ENCODE peak calls at places on chromosomes 13 and 19, in seven cellular contexts. S, D, A, F, G, E and X are unnamed samples.

GRCh38 chr13:29502391-29503008 is 93.0 kb downstream of the SLC7A1 start:
- DNase-seq in F (no peak), S (no peak), E (no peak), A (no peak), D (no peak), G (no peak), X (no peak)

GRCh38 chr13:111050539-111050879 is 64.6 kb upstream of the ARHGEF7 start:
- DNase-seq in F (peak), A (no peak), S (no peak), E (no peak), D (no peak), G (no peak), X (no peak)

GRCh38 chr13:86383151-86383550 is 583.9 kb upstream of the SLITRK6 start:
- DNase-seq in G (no peak), A (no peak), S (no peak), D (no peak), F (no peak), E (no peak), X (no peak)

GRCh38 chr19:1027953-1028902 is 1.8 kb downstream of the CNN2 start:
- DNase-seq in A (peak), E (no peak), F (peak), G (no peak), D (peak), S (peak), X (no peak)

GRCh38 chr13:24214528-24214927 is 54.0 kb downstream of the SPATA13 start:
- DNase-seq in G (no peak), F (no peak), A (no peak), D (no peak), E (no peak), S (no peak), X (no peak)

GRCh38 chr13:39935155-39935554 is 279.7 kb downstream of the COG6 start:
- DNase-seq in S (no peak), F (no peak), A (no peak), G (no peak), E (no peak), D (no peak), X (no peak)

GRCh38 chr13:43785166-43785680 is 1.5 kb downstream of the ENOX1 start:
- DNase-seq in E (no peak), D (no peak), G (no peak), F (no peak), A (peak), S (no peak), X (no peak)

GRCh38 chr19:9881720-9882119 is 46.6 kb downstream of the PIN1 start:
- DNase-seq in S (peak), D (no peak), G (no peak), F (no peak), E (no peak), A (no peak), X (no peak)

GRCh38 chr13:28655566-28655965 is 3.4 kb upstream of the POMP start:
- DNase-seq in A (no peak), G (no peak), F (no peak), S (peak), E (no peak), D (peak), X (no peak)

GRCh38 chr19:14516746-14517438 is 1.3 kb downstream of the DNAJB1 start:
- DNase-seq in A (peak), G (no peak), E (no peak), D (no peak), S (peak), F (no peak), X (no peak)

GRCh38 chr13:51806571-51806970 is 2.6 kb upstream of the DHRS12 start:
- DNase-seq in G (no peak), S (peak), D (peak), F (no peak), E (no peak), A (peak), X (no peak)

GRCh38 chr13:40060318-40061007 is 405.0 kb downstream of the COG6 start:
- DNase-seq in S (peak), G (no peak), D (peak), A (no peak), E (no peak), F (no peak), X (no peak)

GRCh38 chr19:29396925-29397324 is 128.9 kb upstream of the VSTM2B start:
- DNase-seq in A (no peak), G (no peak), E (no peak), F (no peak), S (no peak), D (no peak), X (no peak)

GRCh38 chr13:86082116-86082515 is 282.9 kb upstream of the SLITRK6 start:
- DNase-seq in A (no peak), E (no peak), S (no peak), G (no peak), F (no peak), D (peak), X (no peak)

GRCh38 chr19:34676697-34677385 is at the start of gene SCGB2B2:
- DNase-seq in A (no peak), E (peak), F (peak), G (no peak), S (no peak), D (no peak), X (peak)

GRCh38 chr13:111380431-111380830 is 60.0 kb downstream of the TEX29 start:
- DNase-seq in G (no peak), F (no peak), E (no peak), A (no peak), S (no peak), D (no peak), X (no peak)

GRCh38 chr19:8065489-8066261 is 13.1 kb downstream of the CCL25 start:
- DNase-seq in F (no peak), E (peak), S (no peak), G (no peak), D (no peak), A (no peak), X (no peak)

GRCh38 chr19:11737964-11738745 is 591 bp downstream of the ZNF823 start:
- DNase-seq in F (peak), E (no peak), A (peak), S (peak), G (no peak), D (peak), X (peak)

GRCh38 chr13:75357576-75358295 is 124.2 kb downstream of the TBC1D4 start:
- DNase-seq in S (peak), A (peak), E (peak), D (peak), G (peak), F (no peak), X (peak)

GRCh38 chr19:55641376-55642152 is 762 bp downstream of the ZNF580 start:
- DNase-seq in E (no peak), A (no peak), D (peak), F (peak), G (no peak), S (peak), X (no peak)

GRCh38 chr19:3475449-3475848 is 4.9 kb downstream of the SMIM24 start:
- DNase-seq in S (no peak), D (no peak), F (no peak), E (no peak), G (no peak), A (no peak), X (no peak)

GRCh38 chr13:99062593-99062992 is 84.7 kb upstream of the DOCK9 start:
- DNase-seq in D (peak), A (peak), E (no peak), G (no peak), F (no peak), S (peak), X (no peak)

GRCh38 chr13:114044486-114044885 is 70.6 kb upstream of the C13orf46 start:
- DNase-seq in E (no peak), F (no peak), A (no peak), D (peak), G (no peak), S (peak), X (no peak)

GRCh38 chr13:114081761-114082681 is 50.4 kb downstream of the RASA3 start:
- DNase-seq in S (no peak), D (no peak), F (no peak), E (no peak), G (no peak), A (no peak), X (no peak)

GRCh38 chr13:48533207-48533499 is 273 bp upstream of the RCBTB2 start:
- DNase-seq in S (no peak), A (no peak), G (no peak), D (no peak), F (no peak), E (no peak), X (no peak)

GRCh38 chr19:6842871-6843607 is 44.3 kb upstream of the ADGRE1 start:
- DNase-seq in F (no peak), S (no peak), D (no peak), A (no peak), E (no peak), G (no peak), X (no peak)

GRCh38 chr19:44109458-44109857 is 3.7 kb upstream of the ZNF225 start:
- DNase-seq in A (no peak), G (no peak), F (no peak), E (no peak), D (no peak), S (no peak), X (no peak)